ENCODE peak calls at places on chromosomes 4 and X, in seven cellular contexts. D is astrocyte of the spinal cord; X is coronary artery; B is fibroblast of mammary gland; E is fibroblast of lung; K is stimulated activated naive CD4-positive, alpha-beta T cell; N is T-helper 2 cell. R is an unnamed sample.

GRCh38 chr4:184755278-184755677 is 21.4 kb upstream of the CENPU start:
- DNase-seq in D (peak; percentile 64), N (no peak), K (no peak), B (peak; percentile 83), E (no peak), X (no peak), R (no peak)

GRCh38 chrX:47250017-47250347 is 17.2 kb downstream of the USP11 start:
- DNase-seq in E (no peak), B (no peak), X (no peak), N (no peak), D (no peak), K (no peak), R (no peak)

GRCh38 chrX:21708116-21708515 is 49.8 kb downstream of the SMPX start:
- DNase-seq in D (no peak), N (no peak), E (peak; percentile 6), K (no peak), X (no peak), B (no peak), R (no peak)

GRCh38 chr4:127967141-127967775 is 2.1 kb downstream of the ABHD18 start:
- DNase-seq in E (peak; percentile 13), K (no peak), X (no peak), N (no peak), D (no peak), B (peak; percentile 41), R (no peak)

GRCh38 chrX:139112432-139112831 is 400.9 kb upstream of the FGF13 start:
- DNase-seq in E (peak; percentile 43), X (no peak), B (peak; percentile 73), D (peak; percentile 48), K (no peak), N (no peak), R (no peak)

GRCh38 chrX:11137543-11138139 is 26.5 kb downstream of the HCCS start:
- DNase-seq in K (no peak), X (no peak), B (peak; percentile 64), N (no peak), D (peak; percentile 56), E (peak; percentile 75), R (no peak)

GRCh38 chr4:123481034-123481433 is 84.4 kb downstream of the SPRY1 start:
- DNase-seq in X (no peak), N (no peak), K (no peak), B (peak; percentile 48), E (peak; percentile 46), D (peak; percentile 91), R (no peak)

GRCh38 chr4:80266267-80266901 is at the start of gene FGF5:
- DNase-seq in X (no peak), B (peak; percentile 90), E (peak; percentile 87), N (no peak), D (peak; percentile 94), K (no peak), R (no peak)

GRCh38 chr4:88457307-88458090 is 580 bp downstream of the HERC5 start:
- DNase-seq in K (peak; percentile 29), B (no peak), X (peak; percentile 78), D (peak; percentile 1), E (no peak), N (no peak), R (no peak)

GRCh38 chr4:1520145-1520661 is 114.0 kb upstream of the NKX1-1 start:
- DNase-seq in N (no peak), X (no peak), B (no peak), K (no peak), E (no peak), D (no peak), R (no peak)

GRCh38 chrX:124280294-124280902 is 52.1 kb upstream of the TEX13D start:
- DNase-seq in B (no peak), D (no peak), E (peak; percentile 20), X (no peak), N (no peak), K (no peak), R (no peak)

GRCh38 chr4:48795108-48795507 is 15.0 kb upstream of the FRYL start:
- DNase-seq in B (no peak), N (no peak), X (no peak), D (no peak), E (no peak), K (no peak), R (no peak)

GRCh38 chr4:142614621-142615323 is 231.3 kb downstream of the INPP4B start:
- DNase-seq in D (peak; percentile 51), N (no peak), B (peak; percentile 79), X (no peak), E (peak; percentile 31), K (no peak), R (no peak)

GRCh38 chr4:174314770-174315169 is 31.1 kb downstream of the CEP44 start:
- DNase-seq in K (no peak), E (peak; percentile 69), D (peak; percentile 61), N (no peak), X (no peak), B (peak; percentile 79), R (no peak)

R was measured in vagina.